ENCODE peak calls at places on chromosomes 3 and 15, in five cellular contexts. Q is neural progenitor cell, G is cardiac muscle cell, A is endodermal cell, T is body of pancreas. M is an unnamed sample. For H3K4me1, the result is how much of the 10 kb centered on the place peaks cover.

GRCh38 chr3:6770376-6770648 is 90.6 kb upstream of the GRM7 start:
- DNase-seq in Q (no peak), G (no peak), A (no peak), T (no peak), M (no peak)

GRCh38 chr15:101168898-101169297 is 83.0 kb downstream of the CHSY1 start:
- DNase-seq in Q (no peak), G (no peak), A (no peak), T (no peak), M (no peak)

GRCh38 chr3:67382551-67382950 is 271.9 kb downstream of the SUCLG2 start:
- DNase-seq in Q (no peak), G (peak), A (no peak), T (no peak), M (no peak)

GRCh38 chr3:119310052-119310451 is 15.9 kb downstream of the ARHGAP31 start:
- DNase-seq in Q (peak), G (peak), A (peak), T (no peak), M (no peak)

GRCh38 chr3:27031476-27031875 is 337.7 kb downstream of the NEK10 start:
- DNase-seq in Q (no peak), G (no peak), A (no peak), T (no peak), M (no peak)

GRCh38 chr3:126957776-126958637 is 24.9 kb upstream of the PLXNA1 start:
- DNase-seq in Q (no peak), G (no peak), A (no peak), T (no peak), M (no peak)

GRCh38 chr3:150449169-150449721 is 41.1 kb downstream of the TSC22D2 start:
- DNase-seq in Q (no peak), G (peak), A (no peak), T (no peak), M (no peak)

GRCh38 chr3:124969963-124970722 is 35.6 kb upstream of the MUC13 start:
- DNase-seq in Q (no peak), G (no peak), A (no peak), T (no peak), M (no peak)

GRCh38 chr3:52532517-52532837 is 1.2 kb downstream of the NT5DC2 start:
- DNase-seq in Q (peak), G (peak), A (no peak), T (no peak), M (no peak)

GRCh38 chr15:98292442-98293240 is 332.1 kb downstream of the ARRDC4 start:
- DNase-seq in Q (peak), G (peak), A (peak), T (peak), M (no peak)

GRCh38 chr3:98920166-98920565 is 18.7 kb upstream of the DCBLD2 start:
- DNase-seq in Q (no peak), G (no peak), A (no peak), T (no peak), M (no peak)

GRCh38 chr3:184748219-184749135 is 36.6 kb upstream of the MAGEF1 start:
- DNase-seq in Q (peak), G (no peak), A (peak), T (peak), M (no peak)

GRCh38 chr3:161035711-161036110 is 69.4 kb downstream of the B3GALNT1 start:
- DNase-seq in Q (no peak), G (peak), A (no peak), T (no peak), M (no peak)

GRCh38 chr3:89049119-89049518 is 58.3 kb upstream of the EPHA3 start:
- DNase-seq in Q (peak), G (no peak), A (peak), T (no peak), M (no peak)
- TF ChIP-seq CTCF in Q (peak), G (peak), A (peak), T (no peak), M (no peak)

GRCh38 chr15:67765706-67766105 is 59.6 kb upstream of the SKOR1 start:
- DNase-seq in Q (no peak), G (no peak), A (no peak), T (no peak), M (no peak)
- H3K4me1 ChIP-seq in Q (under half), G (under half), A (under half), T (under half), M (under half)

GRCh38 chr3:183502782-183503181 is 52.7 kb downstream of the KLHL6 start:
- DNase-seq in Q (no peak), G (peak), A (peak), T (no peak), M (no peak)
- TF ChIP-seq CTCF in Q (peak), G (peak), A (no peak), T (no peak), M (peak)

GRCh38 chr3:9406856-9407626 is 9.6 kb downstream of the SETD5 start:
- DNase-seq in Q (no peak), G (no peak), A (no peak), T (no peak), M (no peak)
- H3K4me1 ChIP-seq in Q (under half), G (under half), A (under half), T (half or more), M (under half)

GRCh38 chr3:129260606-129261005 is 11.2 kb downstream of the COPG1 start:
- DNase-seq in Q (no peak), G (no peak), A (no peak), T (no peak), M (no peak)

GRCh38 chr3:129259612-129260477 is 10.4 kb downstream of the COPG1 start:
- DNase-seq in Q (no peak), G (no peak), A (no peak), T (no peak), M (no peak)

GRCh38 chr3:129268396-129268795 is 10.3 kb upstream of the HMCES start:
- DNase-seq in Q (no peak), G (no peak), A (no peak), T (no peak), M (no peak)

GRCh38 chr3:129261850-129262249 is 12.4 kb downstream of the COPG1 start:
- DNase-seq in Q (no peak), G (no peak), A (no peak), T (no peak), M (no peak)

DNA sequence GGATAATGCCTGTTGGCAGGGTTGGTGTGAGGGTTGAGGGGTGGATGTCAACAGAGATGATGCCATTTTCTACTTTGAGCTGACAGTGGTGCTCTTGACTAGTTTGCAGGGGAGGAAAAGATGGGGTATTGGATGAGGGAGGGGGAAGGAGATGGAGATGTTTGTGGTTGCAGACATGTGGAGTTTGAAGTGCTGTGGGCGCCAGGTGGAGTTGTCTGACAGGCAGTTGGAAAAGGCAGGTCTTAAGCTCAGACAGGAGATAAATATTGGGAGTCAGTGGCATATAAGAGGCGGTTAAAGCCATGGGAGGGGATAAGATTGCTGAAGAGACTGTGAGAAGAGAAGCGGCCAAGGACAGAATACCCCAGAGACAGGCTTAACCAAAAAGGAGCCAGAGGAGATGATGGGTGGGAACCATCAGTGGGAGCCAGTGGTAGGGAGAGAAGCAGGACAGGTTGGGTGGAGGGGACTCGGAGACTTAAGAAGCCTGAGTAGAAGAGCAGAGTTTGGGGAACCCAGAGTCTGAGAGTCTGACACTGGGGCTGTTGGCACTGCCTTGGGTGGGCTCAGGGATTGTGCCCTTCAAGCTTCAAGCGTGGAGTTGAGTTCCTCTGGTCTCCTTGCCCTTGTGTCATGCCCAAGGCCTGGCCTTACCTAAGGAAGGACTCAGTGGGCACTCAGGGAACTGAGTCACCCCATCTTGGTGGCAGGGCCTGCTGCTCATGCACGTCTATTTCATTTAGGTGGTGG is 13.9 kb downstream of the COPG1 start:
- DNase-seq in Q (no peak), G (no peak), A (no peak), T (no peak), M (no peak)
- TF ChIP-seq CTCF in Q (no peak), G (no peak), A (no peak), T (no peak), M (no peak)

GRCh38 chr3:183564046-183564445 is 8.5 kb upstream of the KLHL6 start:
- DNase-seq in Q (no peak), G (no peak), A (no peak), T (no peak), M (no peak)
- H3K4me1 ChIP-seq in Q (under half), G (under half), A (under half), T (under half), M (under half)

GRCh38 chr3:193826126-193826795 is 233.3 kb downstream of the OPA1 start:
- DNase-seq in Q (no peak), G (peak), A (peak), T (peak), M (no peak)
- TF ChIP-seq CTCF in Q (no peak), G (peak), A (peak), T (no peak), M (no peak)

GRCh38 chr15:57654136-57654845 is 52.2 kb upstream of the POLR2M start:
- DNase-seq in Q (no peak), G (peak), A (no peak), T (no peak), M (no peak)

GRCh38 chr15:57652481-57652880 is 54.0 kb upstream of the POLR2M start:
- DNase-seq in Q (no peak), G (no peak), A (no peak), T (no peak), M (no peak)

GRCh38 chr15:57649138-57649537 is 57.4 kb upstream of the POLR2M start:
- DNase-seq in Q (no peak), G (peak), A (no peak), T (no peak), M (no peak)

GRCh38 chr15:57655087-57655486 is 51.4 kb upstream of the POLR2M start:
- DNase-seq in Q (no peak), G (no peak), A (no peak), T (no peak), M (no peak)

GRCh38 chr15:57651445-57651844 is 55.1 kb upstream of the POLR2M start:
- DNase-seq in Q (no peak), G (no peak), A (no peak), T (no peak), M (no peak)
- H3K4me1 ChIP-seq in Q (under half), G (under half), A (under half), T (under half), M (under half)

DNA sequence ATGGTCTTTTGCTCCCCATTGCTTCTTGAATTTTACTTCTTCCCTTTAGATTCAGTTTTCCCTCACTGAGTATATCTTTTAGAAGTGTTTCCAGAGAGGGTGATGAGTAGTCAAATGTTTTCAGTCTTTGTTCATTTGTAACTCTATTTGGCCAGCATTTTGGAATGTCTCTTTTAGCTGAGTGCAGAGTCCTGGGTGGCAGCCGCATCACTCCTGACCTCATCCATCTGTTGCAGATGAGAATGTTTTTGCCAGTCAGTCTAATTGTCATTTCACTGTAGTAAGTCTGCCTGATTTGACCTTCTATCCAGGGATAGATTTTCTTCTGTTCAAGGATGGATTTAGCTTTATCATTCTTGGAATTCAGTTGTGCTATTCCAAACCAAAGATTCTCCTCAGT is 7.3 kb downstream of the SRPRB start:
- DNase-seq in Q (no peak), G (peak), A (no peak), T (no peak), M (no peak)
- TF ChIP-seq CTCF in Q (no peak), G (no peak), A (no peak), T (no peak), M (no peak)